ENCODE peak calls at places on chromosomes 1 and 21, in five cellular contexts. W, E, H, Y and C are unnamed samples.

GRCh38 chr1:215529111-215529510 is 38.0 kb upstream of the KCTD3 start:
- DNase-seq in W (no peak), E (no peak), H (no peak), Y (no peak), C (no peak)

GRCh38 chr1:78348526-78349284 is 142.1 kb upstream of the PTGFR start:
- DNase-seq in W (no peak), E (no peak), H (no peak), Y (no peak), C (no peak)

GRCh38 chr1:25182629-25183028 is 49.7 kb downstream of the SYF2 start:
- DNase-seq in W (no peak), E (no peak), H (no peak), Y (no peak), C (no peak)

GRCh38 chr21:41827951-41828883 is 50.9 kb downstream of the PRDM15 start:
- DNase-seq in W (no peak), E (no peak), H (no peak), Y (no peak), C (no peak)

GRCh38 chr1:153684892-153685291 is 6.4 kb downstream of the NPR1 start:
- DNase-seq in W (no peak), E (no peak), H (no peak), Y (no peak), C (no peak)

GRCh38 chr1:116064616-116065015 is 46.6 kb upstream of the MAB21L3 start:
- DNase-seq in W (no peak), E (no peak), H (no peak), Y (no peak), C (no peak)

GRCh38 chr1:79079770-79080169 is 73.2 kb upstream of the ADGRL4 start:
- DNase-seq in W (no peak), E (no peak), H (no peak), Y (no peak), C (no peak)

GRCh38 chr1:212030936-212031528 is 4.3 kb downstream of the INTS7 start:
- DNase-seq in W (peak; percentile 28), E (no peak), H (no peak), Y (no peak), C (no peak)

GRCh38 chr1:162551969-162552683 is 9.4 kb upstream of the UAP1 start:
- DNase-seq in W (peak; percentile 63), E (no peak), H (no peak), Y (no peak), C (no peak)

GRCh38 chr1:23166854-23167253 is 1.8 kb downstream of the LUZP1 start:
- DNase-seq in W (no peak), E (no peak), H (no peak), Y (no peak), C (peak; percentile 85)
- H3K4me1 ChIP-seq in W (peaks cover 51% of the 10 kb centered on the region), E (peaks cover 4% of the 10 kb centered on the region), H (peaks cover 20% of the 10 kb centered on the region), Y (peaks cover 69% of the 10 kb centered on the region), C (peaks cover 13% of the 10 kb centered on the region)

GRCh38 chr1:152112885-152113432 is 2.3 kb downstream of the TCHH start:
- DNase-seq in W (no peak), E (no peak), H (no peak), Y (no peak), C (no peak)
- H3K27me3 ChIP-seq in W (peaks cover 73% of the 10 kb centered on the region), E (no peaks in the 10 kb centered on the region), H (peaks cover 43% of the 10 kb centered on the region), Y (peaks cover 76% of the 10 kb centered on the region), C (peaks cover 63% of the 10 kb centered on the region)

DNA sequence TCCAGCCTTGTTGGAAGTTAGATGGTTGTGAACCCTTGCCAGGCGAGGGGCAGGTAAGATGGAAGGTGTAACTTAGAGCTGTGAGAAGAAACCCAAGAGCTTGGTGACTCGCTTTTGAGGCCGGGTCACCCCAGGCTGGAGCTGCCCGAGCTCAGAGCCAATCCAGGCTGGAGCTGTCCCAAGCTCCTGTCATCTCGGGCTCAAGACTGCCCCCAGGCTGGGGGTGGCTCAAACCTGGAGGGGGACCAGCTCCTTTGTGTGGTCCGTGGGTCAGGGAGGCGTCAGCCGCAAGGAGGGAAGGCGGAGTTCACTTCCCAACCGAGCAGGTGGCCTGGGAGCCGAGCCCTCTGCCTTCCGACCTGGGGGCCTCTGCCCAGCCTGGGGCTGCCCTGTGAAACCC is 2.0 kb downstream of the HUNK start:
- DNase-seq in W (no peak), E (no peak), H (no peak), Y (no peak), C (no peak)
- H3K4me3 ChIP-seq in W (no peak overlapping the region), E (no peak overlapping the region), H (no peak overlapping the region), Y (no peak overlapping the region), C (peak overlapping the region; percentile 72)

DNA sequence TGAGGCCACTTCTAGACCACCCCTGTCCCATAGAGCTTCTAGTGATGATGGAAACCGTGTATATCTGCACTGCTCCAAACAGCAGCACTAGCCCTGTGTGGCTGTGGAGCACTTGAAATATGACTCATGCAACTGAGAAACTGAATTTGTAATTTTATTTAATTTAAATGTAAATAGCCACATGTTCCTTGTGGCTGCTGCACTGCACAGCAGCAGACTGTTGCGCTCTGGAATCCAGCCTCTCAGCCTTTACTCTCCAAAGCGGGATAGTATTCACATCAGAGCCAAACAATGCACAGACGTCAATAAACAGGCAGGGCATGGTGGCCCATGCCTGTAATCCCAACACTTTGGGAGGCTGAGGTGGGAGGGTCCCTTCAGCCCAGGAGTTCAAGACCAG is 12.0 kb downstream of the CAPN2 start:
- DNase-seq in W (no peak), E (no peak), H (no peak), Y (no peak), C (no peak)
- H3K4me1 ChIP-seq in W (peaks cover 70% of the 10 kb centered on the region), E (peaks cover 10% of the 10 kb centered on the region), H (peaks cover 36% of the 10 kb centered on the region), Y (peaks cover 66% of the 10 kb centered on the region), C (peaks cover 5% of the 10 kb centered on the region)